ENCODE peak calls at places on chromosomes 11 and 22, in nine cellular contexts. H is mammary epithelial cell, L is type B pancreatic cell, Q is chondrocyte, Z is endothelial cell, F is GM12865, J is nephron progenitor cell, D is IMR-90, A is GM10248. R is an unnamed sample.

GRCh38 chr11:64865286-64866172 is 12.9 kb downstream of the EHD1 start:
- DNase-seq in J (no peak), Z (no peak), F (peak), H (peak), Q (no peak), L (no peak), D (peak), A (no peak), R (no peak)

GRCh38 chr11:113796663-113797259 is 17.2 kb downstream of the CLDN25 start:
- DNase-seq in H (peak), A (peak), L (no peak), Q (no peak), J (peak), D (peak), F (peak), Z (peak), R (peak)

GRCh38 chr11:101880208-101880607 is 34.6 kb upstream of the CEP126 start:
- DNase-seq in A (peak), J (no peak), H (peak), L (no peak), Q (no peak), Z (no peak), F (peak), D (peak), R (no peak)

GRCh38 chr22:20656902-20657836 is 116.7 kb upstream of the SERPIND1 start:
- DNase-seq in F (no peak), H (no peak), L (peak), A (no peak), Q (no peak), Z (no peak), J (no peak), D (peak), R (no peak)

GRCh38 chr11:63609971-63610580 is 4.2 kb downstream of the PLAAT3 start:
- DNase-seq in H (no peak), A (no peak), F (no peak), Z (no peak), J (no peak), D (no peak), L (no peak), Q (no peak), R (no peak)

GRCh38 chr11:119491753-119492455 is 68.9 kb upstream of the THY1 start:
- DNase-seq in A (no peak), Z (peak), J (no peak), L (no peak), D (peak), H (no peak), Q (peak), F (no peak), R (no peak)

GRCh38 chr22:19694696-19695095 is 19.6 kb upstream of the SEPTIN5 start:
- DNase-seq in D (no peak), F (no peak), A (peak), Q (peak), H (no peak), L (no peak), Z (no peak), J (no peak), R (no peak)

GRCh38 chr11:126874831-126875230 is 125.7 kb downstream of the KIRREL3 start:
- DNase-seq in J (no peak), A (no peak), Q (no peak), F (peak), L (no peak), H (no peak), D (no peak), Z (no peak), R (no peak)

GRCh38 chr11:83641511-83641910 is 355.3 kb upstream of the CCDC90B start:
- DNase-seq in F (no peak), J (no peak), Q (no peak), L (no peak), Z (no peak), A (no peak), H (no peak), D (peak), R (no peak)

GRCh38 chr11:8257003-8257664 is 6.5 kb downstream of the LMO1 start:
- DNase-seq in D (no peak), A (no peak), J (no peak), Z (no peak), F (no peak), Q (no peak), H (no peak), L (peak), R (no peak)

GRCh38 chr22:43789452-43789851 is 22.7 kb downstream of the EFCAB6 start:
- DNase-seq in L (no peak), F (peak), D (peak), Q (no peak), Z (no peak), J (no peak), A (no peak), H (peak), R (no peak)

GRCh38 chr11:70568504-70569172 is 170.3 kb downstream of the CTTN start:
- DNase-seq in Z (peak), A (no peak), J (peak), L (no peak), Q (peak), F (no peak), H (peak), D (peak), R (no peak)

GRCh38 chr22:38135133-38135706 is 24.7 kb upstream of the BAIAP2L2 start:
- DNase-seq in J (no peak), Q (no peak), H (peak), L (no peak), A (no peak), D (peak), F (no peak), Z (no peak), R (no peak)

GRCh38 chr11:17595526-17596309 is 48.7 kb downstream of the OTOG start:
- DNase-seq in L (peak), F (no peak), D (no peak), H (no peak), Q (no peak), Z (peak), J (no peak), A (no peak), R (no peak)

GRCh38 chr11:95068549-95068948 is 1.8 kb downstream of the SRSF8 start:
- DNase-seq in H (peak), J (peak), A (peak), D (peak), Q (no peak), Z (peak), F (peak), L (no peak), R (peak)

GRCh38 chr22:25656724-25657123 is 85.3 kb upstream of the MYO18B start:
- DNase-seq in Q (no peak), L (no peak), D (no peak), J (no peak), Z (no peak), A (peak), H (no peak), F (peak), R (peak)

GRCh38 chr11:123166095-123166559 is 28.9 kb downstream of the CLMP start:
- DNase-seq in A (no peak), Q (no peak), H (peak), L (no peak), J (peak), Z (peak), F (peak), D (peak), R (no peak)

GRCh38 chr22:26174280-26174679 is 5.0 kb downstream of the SEZ6L start:
- DNase-seq in F (no peak), D (no peak), A (no peak), L (no peak), H (no peak), Z (peak), J (peak), Q (no peak), R (no peak)

GRCh38 chr11:79026803-79027445 is 413.9 kb downstream of the TENM4 start:
- DNase-seq in Z (no peak), D (peak), F (peak), A (no peak), L (no peak), Q (no peak), J (no peak), H (no peak), R (no peak)

GRCh38 chr11:6022954-6023353 is 7.6 kb downstream of the OR56A1 start:
- DNase-seq in F (peak), A (no peak), Q (no peak), L (no peak), H (peak), Z (peak), D (peak), J (peak), R (no peak)

GRCh38 chr22:29226246-29226981 is 20.7 kb downstream of the EMID1 start:
- DNase-seq in Z (no peak), Q (no peak), F (no peak), A (no peak), H (no peak), J (no peak), L (no peak), D (no peak), R (no peak)

GRCh38 chr11:3841426-3842304 is 906 bp upstream of the RHOG start:
- DNase-seq in A (peak), J (peak), Q (no peak), D (peak), L (peak), Z (peak), F (peak), H (no peak), R (peak)

GRCh38 chr11:34263462-34264186 is 94.2 kb downstream of the ABTB2 start:
- DNase-seq in L (no peak), D (peak), Q (no peak), H (peak), A (no peak), F (no peak), Z (no peak), J (no peak), R (no peak)

GRCh38 chr11:76268498-76268897 is 62.2 kb upstream of the WNT11 start:
- DNase-seq in D (no peak), J (no peak), Z (no peak), L (no peak), H (no peak), A (no peak), F (no peak), Q (no peak), R (no peak)

GRCh38 chr11:72002841-72003775 is 4.4 kb downstream of the IL18BP start:
- DNase-seq in F (no peak), A (no peak), Z (no peak), Q (no peak), D (no peak), L (no peak), H (no peak), J (no peak), R (no peak)

GRCh38 chr11:108797578-108798100 is 132.8 kb downstream of the DDX10 start:
- DNase-seq in J (no peak), D (no peak), L (no peak), F (no peak), H (no peak), Z (no peak), Q (no peak), A (no peak), R (no peak)
- TF ChIP-seq CTCF in J (no peak), D (no peak), L (no peak), F (no peak), H (no peak), Z (no peak), Q (no peak), A (no peak), R (no peak)

GRCh38 chr22:48836673-48837340 is 990.9 kb downstream of the BRD1 start:
- DNase-seq in A (no peak), Z (no peak), F (no peak), H (no peak), D (no peak), L (no peak), Q (no peak), J (no peak), R (no peak)
- TF ChIP-seq CTCF in A (no peak), Z (no peak), F (no peak), H (no peak), D (no peak), L (no peak), Q (no peak), J (no peak), R (no peak)

DNA sequence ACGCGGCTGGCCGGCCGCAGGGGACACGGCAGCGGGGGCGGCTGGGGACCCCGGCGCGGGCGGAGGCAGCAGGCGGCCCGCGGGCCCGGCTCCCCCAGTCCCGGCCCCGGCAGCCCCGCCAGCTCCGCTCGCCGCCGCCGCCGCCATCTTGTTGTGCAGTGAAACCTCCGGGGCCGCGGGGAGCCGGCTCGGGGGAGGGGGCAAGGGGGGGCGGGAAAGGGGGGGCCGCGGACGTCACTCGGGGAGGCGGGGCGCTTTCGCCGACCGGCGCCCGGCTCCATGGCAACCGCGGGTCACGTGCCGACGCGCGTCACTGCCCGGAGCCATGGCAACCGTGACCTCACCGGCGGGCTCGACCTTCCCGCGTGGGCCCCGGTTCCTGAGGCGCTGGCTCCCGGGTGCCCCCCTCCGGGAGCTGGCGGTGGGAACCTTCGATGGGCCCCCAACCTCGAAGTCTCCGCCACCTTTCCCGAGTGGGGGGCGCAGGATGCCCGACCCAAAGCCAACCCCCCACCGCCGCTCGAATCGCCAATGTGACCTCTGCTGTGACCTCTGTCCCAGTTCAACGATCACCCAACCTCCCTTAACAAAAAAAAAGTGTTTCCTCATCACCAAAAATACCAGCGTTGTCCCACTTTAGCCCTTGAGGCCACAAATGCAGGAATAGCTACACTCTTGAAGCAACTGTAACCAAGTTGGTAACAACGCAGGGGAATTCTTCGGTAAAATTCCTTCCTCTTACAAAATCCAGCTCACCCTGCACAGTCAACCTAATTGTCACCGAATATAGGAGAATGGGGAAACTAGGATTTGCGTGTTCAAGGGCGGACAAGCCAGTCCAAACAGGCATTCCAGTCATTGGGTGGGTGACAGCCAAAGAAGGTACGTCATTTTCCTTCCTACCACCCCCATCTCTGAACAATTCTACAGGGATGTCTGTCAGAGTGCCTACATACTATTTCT is at the start of gene SIK3:
- DNase-seq in F (peak), H (peak), J (peak), A (peak), Z (peak), Q (peak), L (peak), D (peak), R (peak)
- TF ChIP-seq CTCF in F (peak), H (peak), J (no peak), A (peak), Z (no peak), Q (peak), L (peak), D (peak), R (peak)

GRCh38 chr22:18066181-18066859 is 11.5 kb upstream of the PEX26 start:
- DNase-seq in L (no peak), A (no peak), F (peak), D (no peak), H (no peak), J (no peak), Z (no peak), Q (peak), R (no peak)

GRCh38 chr22:18064636-18065035 is 13.2 kb upstream of the PEX26 start:
- DNase-seq in D (no peak), H (no peak), A (no peak), Z (no peak), F (no peak), Q (peak), J (no peak), L (no peak), R (no peak)

GRCh38 chr22:18063311-18063710 is 14.5 kb upstream of the PEX26 start:
- DNase-seq in A (no peak), J (peak), D (no peak), L (no peak), Q (peak), H (peak), Z (no peak), F (no peak), R (no peak)

GRCh38 chr22:18067121-18067520 is 10.7 kb upstream of the PEX26 start:
- DNase-seq in D (no peak), F (no peak), H (no peak), Q (peak), L (no peak), Z (no peak), J (no peak), A (no peak), R (no peak)

GRCh38 chr22:18065256-18065655 is 12.5 kb upstream of the PEX26 start:
- DNase-seq in J (no peak), D (no peak), Q (peak), Z (no peak), A (no peak), L (no peak), F (no peak), H (no peak), R (no peak)
- TF ChIP-seq CTCF in J (no peak), D (no peak), Q (peak), Z (no peak), A (no peak), L (no peak), F (no peak), H (no peak), R (peak)

GRCh38 chr11:60902625-60903024 is 3.8 kb downstream of the PRPF19 start:
- DNase-seq in D (no peak), H (no peak), Q (no peak), L (no peak), J (no peak), F (no peak), A (no peak), Z (no peak), R (no peak)

GRCh38 chr11:60900673-60901404 is 5.5 kb downstream of the PRPF19 start:
- DNase-seq in Q (no peak), D (no peak), Z (no peak), J (no peak), H (no peak), A (no peak), F (no peak), L (no peak), R (no peak)

GRCh38 chr11:60897496-60897895 is 8.9 kb downstream of the PRPF19 start:
- DNase-seq in F (no peak), L (no peak), D (no peak), Z (no peak), Q (no peak), H (no peak), A (no peak), J (no peak), R (no peak)

GRCh38 chr11:60899977-60900376 is 6.4 kb downstream of the PRPF19 start:
- DNase-seq in A (no peak), H (no peak), D (no peak), F (no peak), J (no peak), Z (no peak), L (no peak), Q (no peak), R (no peak)

GRCh38 chr11:60899021-60899936 is 7.1 kb downstream of the PRPF19 start:
- DNase-seq in H (peak), A (peak), Z (peak), D (peak), F (peak), Q (no peak), J (peak), L (no peak), R (peak)
- TF ChIP-seq CTCF in H (peak), A (peak), Z (peak), D (peak), F (peak), Q (peak), J (peak), L (peak), R (peak)

GRCh38 chr11:90148900-90149299 is 14.4 kb downstream of the NAALAD2 start:
- DNase-seq in H (no peak), J (no peak), L (no peak), A (no peak), D (no peak), F (no peak), Q (no peak), Z (no peak), R (no peak)
- TF ChIP-seq CTCF in H (peak), J (peak), L (peak), A (no peak), D (peak), F (no peak), Q (peak), Z (peak), R (no peak)

GRCh38 chr11:73729594-73730206 is 31.2 kb downstream of the RAB6A start:
- DNase-seq in H (no peak), D (no peak), L (no peak), Q (no peak), J (peak), F (no peak), Z (peak), A (no peak), R (no peak)
- TF ChIP-seq CTCF in H (peak), D (peak), L (peak), Q (peak), J (peak), F (peak), Z (peak), A (no peak), R (no peak)

R was measured in GM13976.